ENCODE peak calls at places on chromosomes 16 and 17, in seven cellular contexts. One of them, this sample, is unnamed.
A peak's percentile ranks its signal among the peaks of the same experiment; 100 is the strongest.

GRCh38 chr16:75593825-75594820 is 27.9 kb downstream of the GABARAPL2 start:
- DNase-seq in osteocyte: no peak
- DNase-seq in endodermal cell: peak; percentile 79
- DNase-seq in HFFc6: peak; percentile 50
- DNase-seq in upper lobe of right lung: no peak
- DNase-seq in astrocyte of the spinal cord: peak; percentile 78
- DNase-seq in left ventricle myocardium inferior: no peak
- DNase-seq in this sample: peak; percentile 74

GRCh38 chr16:59881366-59881765 is 1147.2 kb upstream of the GOT2 start:
- DNase-seq in endodermal cell: peak; percentile 73
- DNase-seq in astrocyte of the spinal cord: no peak
- DNase-seq in osteocyte: no peak
- DNase-seq in upper lobe of right lung: no peak
- DNase-seq in HFFc6: no peak
- DNase-seq in left ventricle myocardium inferior: no peak
- DNase-seq in this sample: no peak

GRCh38 chr17:79087428-79088143 is 13.0 kb downstream of the ENGASE start:
- DNase-seq in left ventricle myocardium inferior: peak; percentile 57
- DNase-seq in HFFc6: peak; percentile 26
- DNase-seq in endodermal cell: peak; percentile 97
- DNase-seq in upper lobe of right lung: peak; percentile 84
- DNase-seq in osteocyte: peak; percentile 93
- DNase-seq in astrocyte of the spinal cord: peak; percentile 25
- DNase-seq in this sample: peak; percentile 70

GRCh38 chr16:57299009-57299718 is 14.7 kb upstream of the PLLP start:
- DNase-seq in left ventricle myocardium inferior: no peak
- DNase-seq in osteocyte: no peak
- DNase-seq in HFFc6: no peak
- DNase-seq in upper lobe of right lung: no peak
- DNase-seq in endodermal cell: no peak
- DNase-seq in astrocyte of the spinal cord: no peak
- DNase-seq in this sample: peak; percentile 76

GRCh38 chr16:85286066-85286712 is 173.9 kb upstream of the CIBAR2 start:
- DNase-seq in astrocyte of the spinal cord: peak; percentile 50
- DNase-seq in upper lobe of right lung: no peak
- DNase-seq in osteocyte: no peak
- DNase-seq in left ventricle myocardium inferior: peak; percentile 72
- DNase-seq in endodermal cell: no peak
- DNase-seq in HFFc6: peak; percentile 75
- DNase-seq in this sample: peak; percentile 36

GRCh38 chr17:36641331-36641876 is 40.0 kb downstream of the MRM1 start:
- DNase-seq in upper lobe of right lung: no peak
- DNase-seq in HFFc6: no peak
- DNase-seq in osteocyte: no peak
- DNase-seq in astrocyte of the spinal cord: no peak
- DNase-seq in endodermal cell: peak; percentile 84
- DNase-seq in left ventricle myocardium inferior: no peak
- DNase-seq in this sample: no peak

GRCh38 chr16:8818499-8819270 is 21.0 kb downstream of the PMM2 start:
- DNase-seq in upper lobe of right lung: no peak
- DNase-seq in endodermal cell: peak; percentile 65
- DNase-seq in astrocyte of the spinal cord: no peak
- DNase-seq in osteocyte: no peak
- DNase-seq in HFFc6: no peak
- DNase-seq in left ventricle myocardium inferior: no peak
- DNase-seq in this sample: no peak

GRCh38 chr16:27508476-27508875 is 41.2 kb downstream of the GTF3C1 start:
- DNase-seq in upper lobe of right lung: no peak
- DNase-seq in HFFc6: no peak
- DNase-seq in left ventricle myocardium inferior: no peak
- DNase-seq in endodermal cell: no peak
- DNase-seq in astrocyte of the spinal cord: no peak
- DNase-seq in osteocyte: no peak
- DNase-seq in this sample: no peak

GRCh38 chr17:628507-628941 is 86.1 kb downstream of the VPS53 start:
- DNase-seq in HFFc6: no peak
- DNase-seq in upper lobe of right lung: no peak
- DNase-seq in left ventricle myocardium inferior: no peak
- DNase-seq in astrocyte of the spinal cord: peak; percentile 44
- DNase-seq in endodermal cell: no peak
- DNase-seq in osteocyte: no peak
- DNase-seq in this sample: no peak

GRCh38 chr17:39954876-39955275 is 7.9 kb upstream of the GSDMA start:
- DNase-seq in HFFc6: no peak
- DNase-seq in left ventricle myocardium inferior: no peak
- DNase-seq in astrocyte of the spinal cord: no peak
- DNase-seq in endodermal cell: peak; percentile 81
- DNase-seq in upper lobe of right lung: no peak
- DNase-seq in osteocyte: no peak
- DNase-seq in this sample: no peak

GRCh38 chr16:29730649-29731048 is 15.1 kb downstream of the C16orf54 start:
- DNase-seq in left ventricle myocardium inferior: no peak
- DNase-seq in HFFc6: no peak
- DNase-seq in astrocyte of the spinal cord: no peak
- DNase-seq in upper lobe of right lung: peak; percentile 3
- DNase-seq in endodermal cell: no peak
- DNase-seq in osteocyte: no peak
- DNase-seq in this sample: no peak

GRCh38 chr16:57083469-57083868 is 8.9 kb upstream of the CPNE2 start:
- DNase-seq in HFFc6: no peak
- DNase-seq in upper lobe of right lung: no peak
- DNase-seq in endodermal cell: no peak
- DNase-seq in osteocyte: no peak
- DNase-seq in astrocyte of the spinal cord: no peak
- DNase-seq in left ventricle myocardium inferior: no peak
- DNase-seq in this sample: no peak

GRCh38 chr16:85722066-85722465 is 28.8 kb downstream of the C16orf74 start:
- DNase-seq in osteocyte: no peak
- DNase-seq in upper lobe of right lung: no peak
- DNase-seq in left ventricle myocardium inferior: no peak
- DNase-seq in endodermal cell: no peak
- DNase-seq in astrocyte of the spinal cord: no peak
- DNase-seq in HFFc6: no peak
- DNase-seq in this sample: no peak

GRCh38 chr17:21677126-21677910 is 15.0 kb upstream of the KCNJ18 start:
- DNase-seq in osteocyte: no peak
- DNase-seq in left ventricle myocardium inferior: no peak
- DNase-seq in astrocyte of the spinal cord: no peak
- DNase-seq in endodermal cell: no peak
- DNase-seq in upper lobe of right lung: no peak
- DNase-seq in HFFc6: no peak
- DNase-seq in this sample: no peak

GRCh38 chr17:4759776-4760236 is 11.9 kb upstream of the TM4SF5 start:
- DNase-seq in HFFc6: no peak
- DNase-seq in osteocyte: no peak
- DNase-seq in endodermal cell: no peak
- DNase-seq in astrocyte of the spinal cord: no peak
- DNase-seq in left ventricle myocardium inferior: no peak
- DNase-seq in upper lobe of right lung: no peak
- DNase-seq in this sample: no peak

GRCh38 chr17:7552621-7553051 is 3.8 kb downstream of the TNFSF12 start:
- DNase-seq in astrocyte of the spinal cord: no peak
- DNase-seq in HFFc6: no peak
- DNase-seq in left ventricle myocardium inferior: no peak
- DNase-seq in endodermal cell: no peak
- DNase-seq in osteocyte: no peak
- DNase-seq in upper lobe of right lung: no peak
- DNase-seq in this sample: no peak

GRCh38 chr17:49401971-49402491 is 12.7 kb downstream of the PHB1 start:
- DNase-seq in HFFc6: no peak
- DNase-seq in upper lobe of right lung: no peak
- DNase-seq in endodermal cell: peak; percentile 49
- DNase-seq in astrocyte of the spinal cord: no peak
- DNase-seq in osteocyte: no peak
- DNase-seq in left ventricle myocardium inferior: no peak
- DNase-seq in this sample: no peak

GRCh38 chr17:17700251-17700969 is 19.2 kb downstream of the RAI1 start:
- DNase-seq in endodermal cell: peak; percentile 95
- DNase-seq in upper lobe of right lung: no peak
- DNase-seq in left ventricle myocardium inferior: no peak
- DNase-seq in osteocyte: no peak
- DNase-seq in astrocyte of the spinal cord: no peak
- DNase-seq in HFFc6: no peak
- DNase-seq in this sample: no peak

GRCh38 chr16:23145608-23146007 is 3.6 kb downstream of the USP31 start:
- DNase-seq in astrocyte of the spinal cord: peak; percentile 73
- DNase-seq in upper lobe of right lung: no peak
- DNase-seq in osteocyte: no peak
- DNase-seq in left ventricle myocardium inferior: no peak
- DNase-seq in HFFc6: peak; percentile 40
- DNase-seq in endodermal cell: no peak
- DNase-seq in this sample: peak; percentile 85

GRCh38 chr17:54180919-54181318 is 358.2 kb downstream of the KIF2B start:
- DNase-seq in osteocyte: no peak
- DNase-seq in endodermal cell: no peak
- DNase-seq in HFFc6: no peak
- DNase-seq in astrocyte of the spinal cord: no peak
- DNase-seq in upper lobe of right lung: no peak
- DNase-seq in left ventricle myocardium inferior: no peak
- DNase-seq in this sample: no peak

GRCh38 chr16:51683882-51684281 is 532.8 kb upstream of the SALL1 start:
- DNase-seq in astrocyte of the spinal cord: no peak
- DNase-seq in endodermal cell: no peak
- DNase-seq in osteocyte: no peak
- DNase-seq in HFFc6: no peak
- DNase-seq in left ventricle myocardium inferior: no peak
- DNase-seq in upper lobe of right lung: no peak
- DNase-seq in this sample: no peak

GRCh38 chr16:47574091-47575054 is 113.2 kb downstream of the PHKB start:
- DNase-seq in left ventricle myocardium inferior: no peak
- DNase-seq in endodermal cell: no peak
- DNase-seq in osteocyte: no peak
- DNase-seq in upper lobe of right lung: no peak
- DNase-seq in HFFc6: no peak
- DNase-seq in astrocyte of the spinal cord: peak; percentile 74
- DNase-seq in this sample: peak; percentile 98

GRCh38 chr17:62892870-62893338 is 73.1 kb upstream of the TANC2 start:
- DNase-seq in HFFc6: peak; percentile 69
- DNase-seq in osteocyte: peak; percentile 56
- DNase-seq in upper lobe of right lung: peak; percentile 72
- DNase-seq in left ventricle myocardium inferior: peak; percentile 29
- DNase-seq in endodermal cell: peak; percentile 67
- DNase-seq in astrocyte of the spinal cord: peak; percentile 75
- DNase-seq in this sample: peak; percentile 96

GRCh38 chr16:53078247-53078646 is 23.5 kb downstream of the CHD9 start:
- DNase-seq in endodermal cell: no peak
- DNase-seq in left ventricle myocardium inferior: no peak
- DNase-seq in astrocyte of the spinal cord: no peak
- DNase-seq in HFFc6: no peak
- DNase-seq in upper lobe of right lung: no peak
- DNase-seq in osteocyte: no peak
- DNase-seq in this sample: no peak

GRCh38 chr16:27774779-27775178 is 224.8 kb downstream of the KATNIP start:
- DNase-seq in endodermal cell: no peak
- DNase-seq in upper lobe of right lung: no peak
- DNase-seq in astrocyte of the spinal cord: no peak
- DNase-seq in osteocyte: no peak
- DNase-seq in HFFc6: no peak
- DNase-seq in left ventricle myocardium inferior: no peak
- DNase-seq in this sample: no peak

GRCh38 chr17:31381165-31381668 is 10.3 kb upstream of the RAB11FIP4 start:
- DNase-seq in left ventricle myocardium inferior: no peak
- DNase-seq in osteocyte: no peak
- DNase-seq in HFFc6: no peak
- DNase-seq in astrocyte of the spinal cord: no peak
- DNase-seq in upper lobe of right lung: no peak
- DNase-seq in endodermal cell: no peak
- DNase-seq in this sample: no peak

GRCh38 chr17:31379796-31380195 is 11.7 kb upstream of the RAB11FIP4 start:
- DNase-seq in osteocyte: no peak
- DNase-seq in left ventricle myocardium inferior: no peak
- DNase-seq in endodermal cell: no peak
- DNase-seq in HFFc6: no peak
- DNase-seq in upper lobe of right lung: no peak
- DNase-seq in astrocyte of the spinal cord: no peak
- DNase-seq in this sample: no peak

GRCh38 chr17:31374503-31374902 is 17.0 kb upstream of the RAB11FIP4 start:
- DNase-seq in endodermal cell: no peak
- DNase-seq in left ventricle myocardium inferior: no peak
- DNase-seq in osteocyte: no peak
- DNase-seq in astrocyte of the spinal cord: no peak
- DNase-seq in HFFc6: no peak
- DNase-seq in upper lobe of right lung: no peak
- DNase-seq in this sample: no peak

GRCh38 chr17:31374083-31374447 is 17.4 kb upstream of the RAB11FIP4 start:
- DNase-seq in endodermal cell: no peak
- DNase-seq in upper lobe of right lung: no peak
- DNase-seq in HFFc6: no peak
- DNase-seq in left ventricle myocardium inferior: no peak
- DNase-seq in astrocyte of the spinal cord: no peak
- DNase-seq in osteocyte: no peak
- DNase-seq in this sample: no peak

GRCh38 chr17:31378638-31379037 is 12.8 kb upstream of the RAB11FIP4 start:
- DNase-seq in endodermal cell: peak; percentile 88
- DNase-seq in upper lobe of right lung: no peak
- DNase-seq in osteocyte: no peak
- DNase-seq in left ventricle myocardium inferior: no peak
- DNase-seq in HFFc6: no peak
- DNase-seq in astrocyte of the spinal cord: no peak
- DNase-seq in this sample: no peak
- TF ChIP-seq CTCF in endodermal cell: peak; percentile 70
- TF ChIP-seq CTCF in upper lobe of right lung: no peak
- TF ChIP-seq CTCF in osteocyte: no peak
- TF ChIP-seq CTCF in left ventricle myocardium inferior: no peak
- TF ChIP-seq CTCF in HFFc6: peak; percentile 23
- TF ChIP-seq CTCF in astrocyte of the spinal cord: peak; percentile 5
- TF ChIP-seq CTCF in this sample: no peak

GRCh38 chr17:64236827-64237403 is 26.1 kb downstream of the TEX2 start:
- DNase-seq in osteocyte: no peak
- DNase-seq in upper lobe of right lung: no peak
- DNase-seq in left ventricle myocardium inferior: no peak
- DNase-seq in HFFc6: no peak
- DNase-seq in endodermal cell: no peak
- DNase-seq in astrocyte of the spinal cord: no peak
- DNase-seq in this sample: no peak
- TF ChIP-seq CTCF in osteocyte: peak; percentile 39
- TF ChIP-seq CTCF in upper lobe of right lung: peak; percentile 22
- TF ChIP-seq CTCF in left ventricle myocardium inferior: peak; percentile 35
- TF ChIP-seq CTCF in HFFc6: peak; percentile 63
- TF ChIP-seq CTCF in endodermal cell: peak; percentile 63
- TF ChIP-seq CTCF in astrocyte of the spinal cord: peak; percentile 39
- TF ChIP-seq CTCF in this sample: no peak

GRCh38 chr17:60639019-60639330 is 38.7 kb upstream of the BCAS3 start:
- DNase-seq in upper lobe of right lung: no peak
- DNase-seq in left ventricle myocardium inferior: no peak
- DNase-seq in osteocyte: no peak
- DNase-seq in astrocyte of the spinal cord: no peak
- DNase-seq in HFFc6: no peak
- DNase-seq in endodermal cell: no peak
- DNase-seq in this sample: no peak
- TF ChIP-seq CTCF in upper lobe of right lung: no peak
- TF ChIP-seq CTCF in left ventricle myocardium inferior: peak; percentile 3
- TF ChIP-seq CTCF in osteocyte: no peak
- TF ChIP-seq CTCF in astrocyte of the spinal cord: no peak
- TF ChIP-seq CTCF in HFFc6: peak; percentile 52
- TF ChIP-seq CTCF in endodermal cell: no peak
- TF ChIP-seq CTCF in this sample: no peak

DNA sequence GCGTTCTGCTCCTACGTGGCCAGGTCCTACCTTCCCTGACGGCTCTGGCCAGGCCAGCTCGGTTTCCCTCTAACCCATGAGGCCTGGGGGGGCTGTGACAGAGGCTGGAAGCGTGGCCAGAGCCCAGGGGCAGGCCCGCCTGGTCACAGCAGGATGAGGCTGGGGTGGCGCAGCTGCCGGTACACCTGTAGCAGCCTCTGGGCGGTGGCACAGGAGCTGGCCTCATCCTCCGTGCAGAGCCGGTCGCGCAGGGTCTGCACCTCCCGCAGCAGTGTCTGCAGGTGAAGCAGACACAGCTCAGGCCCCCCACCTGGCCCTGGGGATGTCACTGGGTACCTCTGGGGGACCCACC is 11.5 kb downstream of the FAAP100 start:
- DNase-seq in osteocyte: no peak
- DNase-seq in endodermal cell: no peak
- DNase-seq in astrocyte of the spinal cord: no peak
- DNase-seq in upper lobe of right lung: peak; percentile 64
- DNase-seq in HFFc6: no peak
- DNase-seq in left ventricle myocardium inferior: no peak
- DNase-seq in this sample: no peak
- TF ChIP-seq CTCF in osteocyte: no peak
- TF ChIP-seq CTCF in endodermal cell: no peak
- TF ChIP-seq CTCF in astrocyte of the spinal cord: no peak
- TF ChIP-seq CTCF in upper lobe of right lung: no peak
- TF ChIP-seq CTCF in HFFc6: no peak
- TF ChIP-seq CTCF in left ventricle myocardium inferior: no peak
- TF ChIP-seq CTCF in this sample: no peak

This sample was measured in MCF 10A.